ENCODE peak calls at places on chromosomes 7 and 10, in eight cellular contexts. C is pons; N is lower leg skin; Y is Caco-2; X is heart right ventricle; Z is B cell; T is activated CD4-positive, alpha-beta T cell treated with anti-CD3 and anti-CD28 coated beads, Interleukin-2, amount 10 ng/mL, durations not matched to agents 7 days and 5 days; P is activated naive CD4-positive, alpha-beta T cell treated with anti-CD3 and anti-CD28 coated beads, Interleukin-2, amount 50 U/mL, for 16 hours. E is an unnamed sample.

GRCh38 chr10:26805567-26806245 is 55.1 kb downstream of the ABI1 start:
- DNase-seq in C (peak; percentile 37), N (no peak), Y (no peak), X (no peak), Z (no peak), T (no peak), P (no peak), E (peak; percentile 22)

GRCh38 chr7:32587431-32587948 is 92.2 kb downstream of the AVL9 start:
- DNase-seq in C (no peak), N (no peak), Y (peak; percentile 52), X (peak; percentile 60), Z (no peak), T (no peak), P (no peak), E (peak; percentile 71)

GRCh38 chr7:28005848-28006233 is 174.8 kb downstream of the JAZF1 start:
- DNase-seq in C (no peak), N (no peak), Y (no peak), X (no peak), Z (no peak), T (no peak), P (no peak), E (no peak)

GRCh38 chr7:490461-491291 is 29.0 kb downstream of the PDGFA start:
- DNase-seq in C (no peak), N (no peak), Y (no peak), X (no peak), Z (no peak), T (no peak), P (no peak), E (no peak)

GRCh38 chr7:100437150-100438100 is 1.1 kb upstream of the PPP1R35 start:
- DNase-seq in C (no peak), N (peak; percentile 87), Y (no peak), X (no peak), Z (no peak), T (no peak), P (no peak), E (no peak)

GRCh38 chr10:88027570-88027969 is 164.1 kb downstream of the PTEN start:
- DNase-seq in C (peak; percentile 49), N (no peak), Y (no peak), X (no peak), Z (peak; percentile 34), T (no peak), P (no peak), E (no peak)

GRCh38 chr7:9181356-9181755 is 747.9 kb downstream of the NXPH1 start:
- DNase-seq in C (no peak), N (no peak), Y (no peak), X (no peak), Z (no peak), T (no peak), P (no peak), E (no peak)

GRCh38 chr10:101576229-101576863 is 11.7 kb downstream of the POLL start:
- DNase-seq in C (no peak), N (no peak), Y (no peak), X (no peak), Z (no peak), T (no peak), P (no peak), E (no peak)

GRCh38 chr10:5079836-5080235 is 14.4 kb upstream of the AKR1C3 start:
- DNase-seq in C (no peak), N (no peak), Y (no peak), X (no peak), Z (no peak), T (no peak), P (no peak), E (no peak)

GRCh38 chr7:98982686-98983085 is 104.4 kb downstream of the TRRAP start:
- DNase-seq in C (no peak), N (peak; percentile 67), Y (no peak), X (no peak), Z (no peak), T (no peak), P (no peak), E (no peak)

GRCh38 chr10:3749597-3750351 is 35.2 kb downstream of the KLF6 start:
- DNase-seq in C (peak; percentile 76), N (peak; percentile 85), Y (no peak), X (peak; percentile 54), Z (no peak), T (peak; percentile 3), P (no peak), E (no peak)

GRCh38 chr10:80171248-80171660 is 34.1 kb downstream of the ANXA11 start:
- DNase-seq in C (no peak), N (no peak), Y (peak; percentile 57), X (no peak), Z (no peak), T (no peak), P (no peak), E (no peak)

GRCh38 chr10:110447886-110448285 is 49.8 kb upstream of the DUSP5 start:
- DNase-seq in C (no peak), N (peak; percentile 65), Y (no peak), X (no peak), Z (no peak), T (no peak), P (no peak), E (no peak)

E was measured in astrocyte of the hippocampus.